ENCODE peak calls at places on chromosomes 4 and X, in five cellular contexts. One of them, this sample, is unnamed.
A peak's percentile ranks its signal among the peaks of the same experiment; 100 is the strongest.

GRCh38 chr4:51884055-51884454 is 41.1 kb downstream of the DCUN1D4 start:
- DNase-seq in GM12864: no peak
- DNase-seq in frontal cortex: no peak
- DNase-seq in Daoy: no peak
- DNase-seq in activated CD4-positive, alpha-beta T cell treated with anti-CD3 and anti-CD28 coated beads for 4 hours: no peak
- DNase-seq in this sample: no peak

GRCh38 chrX:102745513-102746133 is 25.1 kb downstream of the GPRASP3 start:
- DNase-seq in Daoy: no peak
- DNase-seq in GM12864: no peak
- DNase-seq in frontal cortex: no peak
- DNase-seq in activated CD4-positive, alpha-beta T cell treated with anti-CD3 and anti-CD28 coated beads for 4 hours: peak; percentile 9
- DNase-seq in this sample: no peak

GRCh38 chrX:77679145-77679544 is 106.9 kb downstream of the ATRX start:
- DNase-seq in activated CD4-positive, alpha-beta T cell treated with anti-CD3 and anti-CD28 coated beads for 4 hours: no peak
- DNase-seq in Daoy: no peak
- DNase-seq in GM12864: no peak
- DNase-seq in frontal cortex: no peak
- DNase-seq in this sample: no peak

GRCh38 chr4:92303621-92304027 is at the start of gene GRID2:
- DNase-seq in activated CD4-positive, alpha-beta T cell treated with anti-CD3 and anti-CD28 coated beads for 4 hours: no peak
- DNase-seq in GM12864: no peak
- DNase-seq in frontal cortex: peak; percentile 62
- DNase-seq in Daoy: peak; percentile 17
- DNase-seq in this sample: peak; percentile 8

GRCh38 chrX:68416592-68416991 is 16.7 kb downstream of the OPHN1 start:
- DNase-seq in activated CD4-positive, alpha-beta T cell treated with anti-CD3 and anti-CD28 coated beads for 4 hours: no peak
- DNase-seq in GM12864: no peak
- DNase-seq in Daoy: peak; percentile 10
- DNase-seq in frontal cortex: no peak
- DNase-seq in this sample: no peak

GRCh38 chrX:131565909-131566308 is 22.0 kb downstream of the OR13H1 start:
- DNase-seq in activated CD4-positive, alpha-beta T cell treated with anti-CD3 and anti-CD28 coated beads for 4 hours: no peak
- DNase-seq in frontal cortex: no peak
- DNase-seq in GM12864: no peak
- DNase-seq in Daoy: no peak
- DNase-seq in this sample: no peak

GRCh38 chrX:84729809-84730208 is 227.6 kb upstream of the HDX start:
- DNase-seq in GM12864: peak; percentile 5
- DNase-seq in activated CD4-positive, alpha-beta T cell treated with anti-CD3 and anti-CD28 coated beads for 4 hours: peak; percentile 2
- DNase-seq in frontal cortex: no peak
- DNase-seq in Daoy: no peak
- DNase-seq in this sample: no peak

GRCh38 chr4:95510145-95510544 is 38.6 kb downstream of the UNC5C start:
- DNase-seq in GM12864: no peak
- DNase-seq in activated CD4-positive, alpha-beta T cell treated with anti-CD3 and anti-CD28 coated beads for 4 hours: no peak
- DNase-seq in frontal cortex: no peak
- DNase-seq in Daoy: no peak
- DNase-seq in this sample: no peak

GRCh38 chrX:10074241-10074941 is 82.4 kb upstream of the CLCN4 start:
- DNase-seq in Daoy: no peak
- DNase-seq in frontal cortex: no peak
- DNase-seq in GM12864: no peak
- DNase-seq in activated CD4-positive, alpha-beta T cell treated with anti-CD3 and anti-CD28 coated beads for 4 hours: no peak
- DNase-seq in this sample: no peak

GRCh38 chrX:72368796-72369195 is 63.1 kb upstream of the CITED1 start:
- DNase-seq in activated CD4-positive, alpha-beta T cell treated with anti-CD3 and anti-CD28 coated beads for 4 hours: no peak
- DNase-seq in frontal cortex: no peak
- DNase-seq in Daoy: no peak
- DNase-seq in GM12864: no peak
- DNase-seq in this sample: no peak

GRCh38 chr4:86482851-86483490 is 111.1 kb upstream of the PTPN13 start:
- DNase-seq in GM12864: no peak
- DNase-seq in frontal cortex: no peak
- DNase-seq in Daoy: peak; percentile 5
- DNase-seq in activated CD4-positive, alpha-beta T cell treated with anti-CD3 and anti-CD28 coated beads for 4 hours: no peak
- DNase-seq in this sample: no peak

GRCh38 chr4:123127865-123128264 is 205.5 kb upstream of the NUDT6 start:
- DNase-seq in frontal cortex: no peak
- DNase-seq in Daoy: no peak
- DNase-seq in activated CD4-positive, alpha-beta T cell treated with anti-CD3 and anti-CD28 coated beads for 4 hours: no peak
- DNase-seq in GM12864: no peak
- DNase-seq in this sample: no peak

GRCh38 chr4:41670530-41670929 is 78.0 kb downstream of the PHOX2B start:
- DNase-seq in GM12864: no peak
- DNase-seq in Daoy: no peak
- DNase-seq in activated CD4-positive, alpha-beta T cell treated with anti-CD3 and anti-CD28 coated beads for 4 hours: no peak
- DNase-seq in frontal cortex: no peak
- DNase-seq in this sample: no peak